ENCODE peak calls at places on chromosomes 7 and 10, in eight cellular contexts. L is IMR-90, G is right atrium auricular region, D is foreskin fibroblast, E is ascending aorta, V is AG04450, C is spleen, S is fibroblast of pulmonary artery. F is an unnamed sample.

GRCh38 chr10:44961931-44962750 is 2.5 kb downstream of the RASSF4 start:
- DNase-seq in E (no peak), C (peak; percentile 68), L (no peak), V (no peak), G (peak; percentile 56), S (no peak), D (no peak), F (peak; percentile 18)

GRCh38 chr10:23171232-23171876 is 20.8 kb upstream of the PTF1A start:
- DNase-seq in D (peak; percentile 12), L (peak; percentile 32), G (no peak), E (peak; percentile 25), V (no peak), C (no peak), S (peak; percentile 60), F (peak; percentile 57)

GRCh38 chr10:10930979-10931743 is 86.5 kb upstream of the CELF2 start:
- DNase-seq in G (no peak), C (no peak), D (no peak), V (no peak), S (no peak), E (no peak), L (no peak), F (no peak)

GRCh38 chr10:7406712-7407333 is 4.0 kb downstream of the SFMBT2 start:
- DNase-seq in E (no peak), S (no peak), C (no peak), L (no peak), V (no peak), D (no peak), G (no peak), F (no peak)

GRCh38 chr10:68870545-68871104 is 30.5 kb upstream of the DDX50 start:
- DNase-seq in L (no peak), G (no peak), C (no peak), V (no peak), E (no peak), S (no peak), D (no peak), F (no peak)

GRCh38 chr10:131792011-131792651 is 108.7 kb upstream of the PPP2R2D start:
- DNase-seq in E (peak; percentile 52), V (no peak), C (no peak), D (no peak), G (no peak), S (no peak), L (no peak), F (no peak)

GRCh38 chr7:105009667-105010537 is 4.1 kb upstream of the KMT2E start:
- DNase-seq in G (no peak), D (no peak), C (no peak), E (no peak), S (no peak), L (no peak), V (no peak), F (no peak)

GRCh38 chr7:2723138-2723850 is 35.3 kb downstream of the AMZ1 start:
- DNase-seq in L (no peak), D (no peak), S (no peak), G (no peak), E (peak; percentile 56), C (peak; percentile 63), V (no peak), F (no peak)

GRCh38 chr7:152848026-152848425 is 88.5 kb downstream of the ACTR3B start:
- DNase-seq in C (no peak), G (no peak), S (no peak), E (no peak), L (no peak), D (no peak), V (no peak), F (no peak)

GRCh38 chr7:27680610-27681009 is 17.9 kb upstream of the HIBADH start:
- DNase-seq in L (no peak), D (no peak), E (no peak), C (no peak), S (no peak), V (no peak), G (no peak), F (no peak)

GRCh38 chr7:34845666-34846361 is 187.8 kb downstream of the NPSR1 start:
- DNase-seq in E (no peak), V (no peak), L (no peak), C (no peak), D (no peak), S (peak; percentile 11), G (no peak), F (peak; percentile 80)
- TF ChIP-seq CTCF in E (no peak), V (no peak), L (no peak), C (no peak), D (no peak), S (no peak), G (no peak), F (no peak)

GRCh38 chr10:5601826-5602225 is 64.6 kb downstream of the ASB13 start:
- DNase-seq in V (no peak), D (no peak), S (no peak), G (no peak), C (no peak), L (no peak), E (no peak), F (no peak)

GRCh38 chr10:5600908-5601307 is 65.5 kb downstream of the ASB13 start:
- DNase-seq in C (no peak), L (no peak), V (no peak), S (no peak), D (no peak), E (peak; percentile 77), G (no peak), F (no peak)

GRCh38 chr10:5598085-5598690 is 68.2 kb downstream of the ASB13 start:
- DNase-seq in V (no peak), E (no peak), L (no peak), G (no peak), S (no peak), D (no peak), C (no peak), F (no peak)

GRCh38 chr10:5596611-5597341 is 69.6 kb downstream of the ASB13 start:
- DNase-seq in D (no peak), C (no peak), L (no peak), S (no peak), G (no peak), V (no peak), E (no peak), F (peak; percentile 70)

GRCh38 chr10:5599613-5600520 is 66.5 kb downstream of the ASB13 start:
- DNase-seq in S (no peak), V (no peak), L (no peak), E (no peak), D (no peak), C (no peak), G (no peak), F (no peak)
- H3K4me3 ChIP-seq in S (no peak overlapping the region), V (no peak overlapping the region), L (no peak overlapping the region), E (peak overlapping the region; percentile 35), D (no peak overlapping the region), C (no peak overlapping the region), G (no peak overlapping the region), F (no peak overlapping the region)

GRCh38 chr10:33309410-33309809 is 25.1 kb downstream of the NRP1 start:
- DNase-seq in E (no peak), G (no peak), S (no peak), V (no peak), D (no peak), C (no peak), L (no peak), F (no peak)
- TF ChIP-seq CTCF in E (no peak), G (no peak), S (no peak), V (no peak), D (no peak), C (no peak), L (no peak), F (no peak)

GRCh38 chr7:32941996-32942782 is 15.1 kb upstream of the FKBP9 start:
- DNase-seq in D (peak; percentile 50), V (no peak), G (peak; percentile 73), C (peak; percentile 92), S (peak; percentile 56), E (peak; percentile 84), L (peak; percentile 32), F (peak; percentile 55)

GRCh38 chr7:32935558-32935957 is 21.7 kb upstream of the FKBP9 start:
- DNase-seq in S (no peak), G (no peak), L (peak; percentile 29), C (no peak), D (no peak), V (no peak), E (no peak), F (no peak)

GRCh38 chr7:32941181-32941995 is 15.9 kb upstream of the FKBP9 start:
- DNase-seq in V (no peak), D (no peak), C (no peak), E (no peak), L (no peak), G (no peak), S (no peak), F (no peak)

GRCh38 chr7:32936686-32937085 is 20.6 kb upstream of the FKBP9 start:
- DNase-seq in D (no peak), E (no peak), S (no peak), C (no peak), L (no peak), V (no peak), G (no peak), F (no peak)

GRCh38 chr7:32937344-32938174 is 19.7 kb upstream of the FKBP9 start:
- DNase-seq in E (peak; percentile 66), L (peak; percentile 61), D (peak; percentile 64), V (no peak), G (peak; percentile 68), S (peak; percentile 57), C (no peak), F (no peak)
- H3K4me3 ChIP-seq in E (no peak overlapping the region), L (no peak overlapping the region), D (peak overlapping the region; percentile 3), V (no peak overlapping the region), G (no peak overlapping the region), S (no peak overlapping the region), C (no peak overlapping the region), F (no peak overlapping the region)

DNA sequence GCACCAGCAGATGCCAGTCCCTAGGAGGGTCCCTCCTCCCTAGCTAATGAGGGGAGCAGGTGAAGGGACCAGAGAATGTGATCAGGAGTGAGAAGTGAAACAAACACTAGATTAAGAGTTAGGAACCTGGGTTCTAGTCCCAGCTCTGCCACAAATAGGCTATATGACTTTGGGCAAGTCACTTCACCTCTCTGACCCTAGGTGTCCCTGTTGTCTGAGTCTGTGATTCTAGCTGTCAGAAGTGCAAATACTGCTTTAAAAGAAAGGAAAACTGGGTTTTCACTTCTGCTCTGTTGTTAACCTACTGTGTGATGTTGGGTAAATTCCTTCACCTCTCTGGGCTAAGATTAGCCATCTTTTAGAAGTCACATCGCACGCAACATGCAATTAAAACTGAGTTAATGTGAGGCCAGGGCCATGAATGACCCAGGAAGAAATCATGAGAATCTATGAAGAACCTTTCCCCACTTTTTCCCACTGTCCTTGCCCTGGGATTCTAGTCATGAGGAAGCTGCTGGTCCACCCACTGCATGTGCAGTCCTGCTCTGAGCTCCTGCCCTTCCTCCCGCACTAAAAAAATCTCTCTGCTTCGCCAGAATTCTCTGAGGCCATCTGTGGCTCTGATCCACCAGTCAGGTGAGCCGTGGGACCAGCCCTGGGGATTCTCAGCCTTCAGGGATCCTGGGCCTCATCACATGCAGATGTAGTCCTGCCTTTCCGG is 181.8 kb downstream of the PLXNA4 start:
- DNase-seq in D (no peak), S (peak; percentile 36), G (no peak), E (no peak), L (no peak), C (no peak), V (no peak), F (no peak)
- TF ChIP-seq CTCF in D (peak; percentile 5), S (peak; percentile 36), G (no peak), E (peak; percentile 28), L (no peak), C (peak; percentile 23), V (no peak), F (no peak)

GRCh38 chr10:33945051-33945450 is 610.6 kb upstream of the NRP1 start:
- DNase-seq in V (no peak), L (no peak), D (no peak), S (no peak), C (no peak), G (no peak), E (no peak), F (peak; percentile 45)
- H3K4me3 ChIP-seq in V (no peak overlapping the region), L (no peak overlapping the region), D (no peak overlapping the region), S (no peak overlapping the region), C (no peak overlapping the region), G (no peak overlapping the region), E (no peak overlapping the region), F (no peak overlapping the region)

GRCh38 chr10:62636825-62637248 is 167.7 kb upstream of the ADO start:
- DNase-seq in L (peak; percentile 11), G (no peak), E (no peak), S (no peak), C (no peak), V (no peak), D (no peak), F (no peak)
- TF ChIP-seq CTCF in L (peak; percentile 29), G (no peak), E (no peak), S (peak; percentile 11), C (no peak), V (peak; percentile 47), D (no peak), F (no peak)